ENCODE peak calls at places on chromosomes 1 and 21, in six cellular contexts. Y is K562, F is thyroid gland, P is spleen, O is A549, T is breast epithelium. J is an unnamed sample.

GRCh38 chr21:46000731-46001641 is 19.4 kb downstream of the COL6A1 start:
- DNase-seq in Y (no peak), F (no peak), P (peak; percentile 64), O (no peak), T (peak; percentile 49), J (peak; percentile 26)

GRCh38 chr1:167666416-167666815 is 36.4 kb downstream of the RCSD1 start:
- DNase-seq in Y (no peak), F (no peak), P (no peak), O (no peak), T (no peak), J (no peak)

GRCh38 chr1:214615111-214615510 is 12.1 kb downstream of the CENPF start:
- DNase-seq in Y (no peak), F (no peak), P (no peak), O (peak; percentile 16), T (no peak), J (no peak)

GRCh38 chr1:109669246-109669948 is 1.5 kb downstream of the GSTM2 start:
- DNase-seq in Y (no peak), F (no peak), P (no peak), O (no peak), T (no peak), J (no peak)

GRCh38 chr1:26999440-26999987 is 6.0 kb downstream of the TRNP1 start:
- DNase-seq in Y (no peak), F (peak; percentile 83), P (no peak), O (peak; percentile 80), T (peak; percentile 82), J (peak; percentile 85)

GRCh38 chr1:167455786-167456446 is 62.4 kb downstream of the CD247 start:
- DNase-seq in Y (no peak), F (peak; percentile 52), P (no peak), O (no peak), T (no peak), J (peak; percentile 49)

GRCh38 chr1:17287377-17287776 is 20.6 kb upstream of the PADI4 start:
- DNase-seq in Y (no peak), F (no peak), P (peak; percentile 60), O (peak; percentile 63), T (no peak), J (no peak)

GRCh38 chr1:59669752-59670312 is 144.9 kb upstream of the HOOK1 start:
- DNase-seq in Y (no peak), F (no peak), P (no peak), O (no peak), T (no peak), J (peak; percentile 75)

GRCh38 chr1:19400875-19401854 is 84.2 kb downstream of the CAPZB start:
- DNase-seq in Y (no peak), F (no peak), P (no peak), O (no peak), T (no peak), J (no peak)

GRCh38 chr1:9449976-9450696 is 89.1 kb upstream of the SLC25A33 start:
- DNase-seq in Y (no peak), F (no peak), P (no peak), O (no peak), T (no peak), J (no peak)

GRCh38 chr1:113870778-113871177 is 734 bp downstream of the PTPN22 start:
- DNase-seq in Y (no peak), F (no peak), P (no peak), O (no peak), T (no peak), J (no peak)

GRCh38 chr1:113874017-113874879 is 2.7 kb upstream of the PTPN22 start:
- DNase-seq in Y (peak; percentile 70), F (no peak), P (no peak), O (no peak), T (no peak), J (peak; percentile 17)

GRCh38 chr1:113872219-113872934 is 865 bp upstream of the PTPN22 start:
- DNase-seq in Y (peak; percentile 21), F (no peak), P (no peak), O (no peak), T (no peak), J (no peak)

GRCh38 chr1:113868387-113869083 is 3.0 kb downstream of the PTPN22 start:
- DNase-seq in Y (peak; percentile 17), F (no peak), P (no peak), O (no peak), T (no peak), J (no peak)

DNA sequence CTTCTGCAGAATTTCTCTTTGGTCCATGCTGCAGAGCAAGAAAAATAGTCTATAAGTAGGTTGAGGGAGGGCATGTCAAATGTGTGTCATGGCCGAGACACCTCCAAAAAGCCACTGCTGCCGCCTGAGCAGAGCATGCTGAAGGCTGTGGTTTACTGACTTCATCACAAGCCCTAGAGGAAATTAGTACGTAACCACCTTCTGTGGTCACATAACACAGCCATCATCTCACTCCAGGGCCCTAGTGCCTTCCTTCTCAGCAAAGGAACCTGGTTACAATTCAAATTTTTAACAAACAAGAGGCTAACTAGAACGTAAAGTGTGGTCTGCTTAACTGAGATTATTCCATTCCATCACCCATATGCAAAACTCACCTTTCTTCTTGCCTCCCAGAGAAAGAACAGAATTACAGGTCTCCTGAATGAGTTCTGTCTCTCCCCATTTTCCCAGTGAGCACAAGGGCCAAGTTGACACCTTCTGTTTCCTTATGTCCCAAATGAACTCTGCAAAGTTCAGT is at the start of gene PTPN22:
- DNase-seq in Y (peak; percentile 65), F (peak; percentile 18), P (peak; percentile 91), O (no peak), T (no peak), J (peak; percentile 51)
- TF ChIP-seq POLR2A in Y (no peak), F (no peak), P (no peak), O (no peak), T (no peak), J (no peak)

GRCh38 chr1:201269900-201270410 is 13.4 kb upstream of the PKP1 start:
- DNase-seq in Y (no peak), F (no peak), P (peak; percentile 63), O (no peak), T (no peak), J (no peak)
- H3K4me1 ChIP-seq in Y (no peaks in the 10 kb centered on the region), F (peaks cover 2% of the 10 kb centered on the region), P (no peaks in the 10 kb centered on the region), O (peaks cover 56% of the 10 kb centered on the region), T (no peaks in the 10 kb centered on the region), J (no peaks in the 10 kb centered on the region)

DNA sequence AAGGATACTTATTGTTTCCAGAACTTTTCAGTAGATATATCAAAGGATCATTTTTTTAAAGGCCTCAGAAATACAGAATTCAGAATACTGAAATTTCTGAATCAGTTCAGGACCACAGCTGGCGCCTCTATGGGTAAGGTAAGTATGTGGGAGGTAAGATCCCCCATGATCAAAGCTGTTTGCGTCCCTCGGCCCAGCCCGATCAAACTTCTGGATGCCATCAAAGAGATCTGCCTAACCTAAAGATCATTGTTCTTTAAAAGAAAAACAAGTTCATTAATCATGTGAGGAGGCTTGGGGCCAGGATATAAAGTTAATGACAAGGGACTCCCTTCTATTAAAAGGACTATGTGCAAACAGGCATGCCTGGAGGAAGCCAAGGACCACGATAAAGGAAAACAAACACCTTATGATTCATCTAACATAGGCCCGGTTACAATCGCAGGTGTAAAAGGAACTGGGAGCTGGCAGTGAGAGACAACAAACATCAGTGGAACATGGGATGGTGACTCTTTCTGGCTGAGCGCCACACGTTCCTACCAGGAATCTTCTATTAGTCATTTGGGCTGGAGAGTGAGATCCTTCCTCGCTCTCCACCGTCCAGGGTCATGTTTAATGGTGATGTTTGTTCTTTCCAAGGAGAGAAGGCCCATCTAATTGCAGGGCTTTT is 2.8 kb upstream of the BACE2 start:
- DNase-seq in Y (no peak), F (no peak), P (no peak), O (peak; percentile 43), T (peak; percentile 87), J (peak; percentile 37)
- TF ChIP-seq CTCF in Y (no peak), F (no peak), P (no peak), O (no peak), T (no peak), J (no peak)

DNA sequence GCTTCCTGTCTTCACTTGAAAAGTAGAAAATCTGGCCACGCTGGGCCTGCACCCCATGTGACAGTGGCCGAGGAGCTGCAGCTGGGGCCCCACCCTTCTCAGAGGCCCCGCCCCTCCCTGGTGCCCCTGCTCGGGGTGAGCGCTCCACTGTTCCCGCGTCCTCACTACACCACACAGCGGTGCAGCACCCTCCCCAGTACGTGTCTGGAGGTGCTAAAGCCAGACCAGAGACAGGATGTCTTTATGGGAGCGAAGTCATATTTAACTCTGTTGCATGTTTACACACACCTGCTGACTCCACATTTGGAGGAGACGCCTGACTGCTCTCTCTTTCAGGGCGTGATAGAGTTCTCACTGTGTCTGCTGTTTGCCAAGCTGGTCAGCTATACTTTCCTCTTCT is 48.1 kb downstream of the SLC37A1 start:
- DNase-seq in Y (peak; percentile 40), F (no peak), P (peak; percentile 81), O (no peak), T (peak; percentile 28), J (no peak)
- TF ChIP-seq POLR2A in Y (no peak), F (no peak), P (no peak), O (no peak), T (no peak), J (no peak)

GRCh38 chr1:183032122-183032921 is 9.1 kb downstream of the LAMC1 start:
- DNase-seq in Y (no peak), F (peak; percentile 32), P (no peak), O (no peak), T (no peak), J (no peak)
- H3K4me1 ChIP-seq in Y (no peaks in the 10 kb centered on the region), F (peaks cover 24% of the 10 kb centered on the region), P (peaks cover 4% of the 10 kb centered on the region), O (peaks cover 60% of the 10 kb centered on the region), T (peaks cover 9% of the 10 kb centered on the region), J (peaks cover 1% of the 10 kb centered on the region)

GRCh38 chr1:15525043-15525958 is 1.3 kb upstream of the CASP9 start:
- DNase-seq in Y (peak; percentile 25), F (peak; percentile 100), P (no peak), O (peak; percentile 86), T (no peak), J (peak; percentile 25)

GRCh38 chr1:15523104-15523921 is 702 bp downstream of the CASP9 start:
- DNase-seq in Y (peak; percentile 27), F (no peak), P (no peak), O (no peak), T (no peak), J (no peak)

GRCh38 chr1:15522551-15522950 is 1.5 kb downstream of the CASP9 start:
- DNase-seq in Y (no peak), F (no peak), P (no peak), O (no peak), T (no peak), J (no peak)

GRCh38 chr1:15524283-15525042 is 448 bp upstream of the CASP9 start:
- DNase-seq in Y (peak; percentile 100), F (peak; percentile 100), P (peak; percentile 100), O (peak; percentile 43), T (peak; percentile 100), J (peak; percentile 100)

GRCh38 chr1:15523922-15524282 is at the start of gene CASP9:
- DNase-seq in Y (no peak), F (no peak), P (no peak), O (peak; percentile 71), T (no peak), J (no peak)
- TF ChIP-seq CTCF in Y (no peak), F (no peak), P (peak; percentile 22), O (no peak), T (no peak), J (no peak)